ENCODE peak calls at places on chromosomes 7 and 10, in seven cellular contexts. E, G, K, L, Q, J and V are unnamed samples.

GRCh38 chr7:36084485-36085091 is 68.5 kb upstream of the EEPD1 start:
- DNase-seq in L (no peak), K (no peak), Q (no peak), J (no peak), E (peak), G (no peak), V (no peak)

GRCh38 chr10:6542999-6543430 is 37.1 kb downstream of the PRKCQ start:
- DNase-seq in E (no peak), G (peak), L (no peak), J (no peak), Q (no peak), K (no peak), V (no peak)

GRCh38 chr10:132910901-132911711 is 31.3 kb downstream of the CFAP46 start:
- DNase-seq in E (no peak), J (no peak), Q (no peak), L (no peak), G (no peak), K (peak), V (no peak)

GRCh38 chr7:123738356-123738755 is 10.4 kb downstream of the WASL start:
- DNase-seq in J (no peak), Q (no peak), K (no peak), E (no peak), G (no peak), L (no peak), V (no peak)

GRCh38 chr10:3542185-3542611 is 242.8 kb downstream of the KLF6 start:
- DNase-seq in G (no peak), Q (no peak), E (peak), K (no peak), L (no peak), J (no peak), V (no peak)

GRCh38 chr7:135512135-135512887 is 2.4 kb upstream of the CNOT4 start:
- DNase-seq in E (peak), Q (peak), G (peak), J (no peak), K (no peak), L (peak), V (no peak)

GRCh38 chr10:108817125-108817524 is 1106.2 kb downstream of the XPNPEP1 start:
- DNase-seq in Q (no peak), E (no peak), K (no peak), J (no peak), L (no peak), G (no peak), V (no peak)

GRCh38 chr7:74365320-74366022 is 76.3 kb downstream of the CLIP2 start:
- DNase-seq in L (peak), K (no peak), Q (peak), G (no peak), E (peak), J (no peak), V (no peak)

GRCh38 chr10:13351340-13351915 is 3.3 kb upstream of the SEPHS1 start:
- DNase-seq in J (no peak), Q (peak), L (no peak), E (no peak), K (no peak), G (peak), V (no peak)

GRCh38 chr7:13091974-13092707 is 404.7 kb downstream of the ARL4A start:
- DNase-seq in K (no peak), Q (no peak), E (peak), L (no peak), G (no peak), J (no peak), V (no peak)

GRCh38 chr10:271722-272121 is 136.5 kb downstream of the ZMYND11 start:
- DNase-seq in Q (no peak), J (no peak), G (no peak), L (no peak), E (no peak), K (no peak), V (no peak)

GRCh38 chr7:132425920-132426319 is 150.3 kb downstream of the PLXNA4 start:
- DNase-seq in J (no peak), G (no peak), Q (no peak), L (no peak), E (no peak), K (no peak), V (no peak)

GRCh38 chr7:115775981-115776380 is 254.6 kb downstream of the TFEC start:
- DNase-seq in Q (no peak), E (no peak), L (no peak), J (no peak), K (no peak), G (no peak), V (no peak)

GRCh38 chr10:13338337-13339128 is 9.6 kb downstream of the SEPHS1 start:
- DNase-seq in G (no peak), E (peak), J (no peak), K (no peak), Q (no peak), L (no peak), V (no peak)

GRCh38 chr7:156680281-156680680 is 39.7 kb downstream of the RNF32 start:
- DNase-seq in K (no peak), J (no peak), Q (no peak), L (no peak), E (peak), G (no peak), V (no peak)

GRCh38 chr7:94623820-94624219 is 32.1 kb downstream of the SGCE start:
- DNase-seq in L (no peak), G (no peak), K (no peak), J (no peak), E (no peak), Q (no peak), V (no peak)

GRCh38 chr10:43599333-43599732 is 6.9 kb upstream of the ZNF485 start:
- DNase-seq in E (no peak), Q (no peak), L (no peak), J (no peak), K (no peak), G (no peak), V (no peak)

GRCh38 chr10:59047180-59047579 is 129.3 kb upstream of the PHYHIPL start:
- DNase-seq in J (no peak), E (no peak), G (no peak), L (no peak), K (no peak), Q (no peak), V (no peak)

GRCh38 chr10:44182909-44183308 is 202.0 kb downstream of the CXCL12 start:
- DNase-seq in G (no peak), Q (no peak), K (no peak), J (no peak), L (no peak), E (no peak), V (no peak)

GRCh38 chr10:130801784-130802183 is 509.7 kb downstream of the TCERG1L start:
- DNase-seq in L (no peak), E (no peak), J (no peak), K (peak), Q (no peak), G (no peak), V (no peak)

GRCh38 chr7:55075464-55075971 is 56.7 kb downstream of the EGFR start:
- DNase-seq in L (no peak), J (no peak), Q (peak), G (no peak), E (peak), K (no peak), V (no peak)

GRCh38 chr7:1354661-1355567 is 104.4 kb downstream of the MICALL2 start:
- DNase-seq in G (no peak), L (no peak), K (peak), E (no peak), Q (no peak), J (no peak), V (no peak)

GRCh38 chr10:121683366-121683765 is 85.1 kb upstream of the FGFR2 start:
- DNase-seq in J (no peak), G (no peak), Q (no peak), L (no peak), K (no peak), E (no peak), V (no peak)

GRCh38 chr10:30751678-30752331 is 122.3 kb upstream of the LYZL2 start:
- DNase-seq in J (no peak), L (no peak), G (peak), Q (peak), E (peak), K (peak), V (no peak)

GRCh38 chr10:45589868-45590267 is 82.7 kb downstream of the ZFAND4 start:
- DNase-seq in E (no peak), K (no peak), L (no peak), G (no peak), J (no peak), Q (no peak), V (no peak)

GRCh38 chr7:133310232-133310852 is 57.5 kb downstream of the EXOC4 start:
- DNase-seq in E (peak), L (no peak), G (no peak), Q (no peak), K (no peak), J (no peak), V (no peak)

GRCh38 chr10:60098676-60099601 is 192.6 kb upstream of the CCDC6 start:
- DNase-seq in L (no peak), J (no peak), E (no peak), Q (peak), G (peak), K (no peak), V (no peak)

GRCh38 chr10:129741978-129742741 is 221.9 kb downstream of the EBF3 start:
- DNase-seq in J (no peak), L (no peak), G (no peak), E (no peak), Q (no peak), K (peak), V (no peak)

GRCh38 chr10:94024407-94024806 is 30.7 kb downstream of the PLCE1 start:
- DNase-seq in L (no peak), J (no peak), K (no peak), E (no peak), Q (no peak), G (no peak), V (no peak)

GRCh38 chr10:26567349-26567721 is 129.2 kb downstream of the APBB1IP start:
- DNase-seq in G (no peak), L (no peak), K (no peak), J (no peak), E (no peak), Q (no peak), V (no peak)

GRCh38 chr10:112919721-112920120 is 30.3 kb upstream of the TCF7L2 start:
- DNase-seq in K (no peak), Q (no peak), J (no peak), G (no peak), L (no peak), E (peak), V (no peak)

GRCh38 chr7:82572195-82572880 is 128.8 kb upstream of the CACNA2D1 start:
- DNase-seq in L (peak), E (peak), J (peak), K (peak), G (peak), Q (peak), V (peak)

GRCh38 chr10:22911889-22912762 is 15.7 kb upstream of the ARMC3 start:
- DNase-seq in K (no peak), G (no peak), J (no peak), E (peak), Q (no peak), L (no peak), V (no peak)